ENCODE peak calls at places on chromosomes 5 and 9, in six cellular contexts. A, S, K, T, D and F are unnamed samples.

GRCh38 chr5:154403776-154404387 is 41.9 kb upstream of the SAP30L start:
- DNase-seq in D (no peak), K (no peak), T (peak; percentile 15), A (no peak), S (no peak), F (no peak)

GRCh38 chr5:143657814-143658395 is 154.1 kb upstream of the HMHB1 start:
- DNase-seq in D (no peak), T (no peak), A (no peak), S (no peak), K (no peak), F (no peak)

GRCh38 chr5:40437452-40437861 is 242.3 kb upstream of the PTGER4 start:
- DNase-seq in K (peak; percentile 81), D (no peak), S (peak; percentile 87), T (peak; percentile 74), A (no peak), F (no peak)

GRCh38 chr5:145834917-145835838 is at the start of gene PRELID2:
- DNase-seq in S (peak; percentile 84), A (peak; percentile 91), D (peak; percentile 91), K (peak; percentile 90), T (peak; percentile 89), F (peak; percentile 83)

GRCh38 chr5:103422756-103423155 is 139.8 kb downstream of the NUDT12 start:
- DNase-seq in T (no peak), D (no peak), A (no peak), S (no peak), K (no peak), F (no peak)

GRCh38 chr5:136036991-136037705 is 8.4 kb downstream of the TGFBI start:
- DNase-seq in D (no peak), K (no peak), T (peak; percentile 75), A (no peak), S (peak; percentile 53), F (no peak)

GRCh38 chr5:168219515-168220410 is 71.7 kb upstream of the WWC1 start:
- DNase-seq in T (peak; percentile 81), S (peak; percentile 63), A (peak; percentile 62), K (peak; percentile 86), D (peak; percentile 71), F (peak; percentile 83)

GRCh38 chr9:111833941-111834340 is 39.2 kb upstream of the SHOC1 start:
- DNase-seq in K (peak; percentile 85), S (peak; percentile 77), T (peak; percentile 59), A (no peak), D (no peak), F (no peak)

GRCh38 chr5:15286659-15287058 is 213.3 kb upstream of the FBXL7 start:
- DNase-seq in K (no peak), T (no peak), A (no peak), S (no peak), D (no peak), F (no peak)

GRCh38 chr5:72624641-72625236 is 117.5 kb upstream of the ZNF366 start:
- DNase-seq in A (no peak), D (no peak), S (peak; percentile 76), K (no peak), T (peak; percentile 81), F (no peak)

GRCh38 chr5:61409568-61409967 is 77.5 kb downstream of the ZSWIM6 start:
- DNase-seq in D (no peak), S (peak; percentile 96), K (peak; percentile 91), T (peak; percentile 96), A (no peak), F (no peak)

GRCh38 chr9:135749171-135750045 is 47.4 kb downstream of the KCNT1 start:
- DNase-seq in T (no peak), K (no peak), D (no peak), S (no peak), A (no peak), F (no peak)

GRCh38 chr5:348726-349125 is 27.2 kb downstream of the AHRR start:
- DNase-seq in D (no peak), K (no peak), S (no peak), T (no peak), A (no peak), F (no peak)

GRCh38 chr9:113798062-113799030 is 77.8 kb upstream of the ZNF618 start:
- DNase-seq in S (peak; percentile 33), T (peak; percentile 46), K (no peak), D (peak; percentile 39), A (no peak), F (no peak)

GRCh38 chr5:72460413-72460812 is 46.8 kb downstream of the ZNF366 start:
- DNase-seq in K (no peak), S (no peak), T (no peak), D (no peak), A (no peak), F (no peak)

GRCh38 chr9:20559236-20559896 is 62.9 kb downstream of the MLLT3 start:
- DNase-seq in S (peak; percentile 29), T (no peak), D (no peak), A (no peak), K (no peak), F (no peak)

GRCh38 chr5:68730220-68731010 is 363.4 kb upstream of the SLC30A5 start:
- DNase-seq in D (no peak), S (peak; percentile 75), T (peak; percentile 77), K (peak; percentile 11), A (no peak), F (no peak)

GRCh38 chr9:70021026-70021571 is 22.5 kb upstream of the MAMDC2 start:
- DNase-seq in T (peak; percentile 84), D (no peak), A (no peak), S (peak; percentile 97), K (peak; percentile 23), F (no peak)

GRCh38 chr9:129014611-129015010 is 13.5 kb downstream of the SH3GLB2 start:
- DNase-seq in D (no peak), T (no peak), S (no peak), A (no peak), K (no peak), F (no peak)

GRCh38 chr5:37875051-37875787 is 35.4 kb upstream of the GDNF start:
- DNase-seq in T (peak; percentile 94), A (no peak), D (no peak), S (peak; percentile 92), K (peak; percentile 25), F (no peak)

DNA sequence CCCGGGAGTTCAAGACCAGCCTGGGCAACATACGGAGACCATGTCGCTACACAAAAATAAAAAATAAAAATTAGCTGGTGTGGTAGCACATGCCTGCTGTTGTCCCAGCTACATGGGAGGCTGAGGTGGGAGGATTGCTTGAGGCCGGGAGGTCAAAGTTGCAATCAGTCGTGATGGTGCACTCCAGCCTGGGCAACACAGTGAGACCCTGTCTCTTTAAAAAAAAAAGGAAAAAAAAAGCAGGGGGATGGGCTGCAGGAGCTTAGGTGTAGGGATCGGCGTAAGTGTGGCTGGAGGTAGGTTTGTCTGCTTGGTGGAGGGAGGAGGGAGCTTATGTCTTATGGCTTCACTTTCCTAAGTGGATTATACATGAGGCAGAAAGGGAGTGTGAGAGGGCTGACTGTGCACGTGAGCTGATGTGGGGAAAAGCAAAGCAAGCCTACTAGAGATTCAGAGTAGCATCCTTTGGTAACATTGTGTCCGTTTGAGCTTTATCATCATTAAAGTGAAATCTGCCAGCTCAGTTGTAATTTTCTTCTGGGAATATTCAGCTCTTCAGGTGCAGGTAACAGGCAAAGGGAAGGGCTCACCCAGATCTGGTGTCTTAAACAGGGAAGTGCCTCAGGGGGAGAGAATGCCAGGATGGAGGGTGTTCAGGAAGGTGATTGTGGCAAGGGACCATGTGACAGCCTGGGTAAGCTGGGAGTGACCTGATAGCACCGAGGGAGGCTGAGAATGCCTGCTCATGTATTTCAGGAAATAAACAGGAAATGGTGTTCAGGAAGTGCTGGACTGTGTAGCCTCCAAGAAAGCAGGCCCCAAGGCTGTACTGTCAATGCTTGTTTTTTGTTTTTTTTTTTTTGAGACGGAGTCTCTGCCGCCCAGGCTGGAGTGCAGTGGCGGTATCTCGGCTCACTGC is 17.6 kb upstream of the SETX start:
- DNase-seq in T (peak; percentile 52), K (peak; percentile 8), D (no peak), S (peak; percentile 36), A (no peak), F (no peak)
- H2AFZ ChIP-seq in T (peak overlapping the region; percentile 70), K (no peak overlapping the region), D (no peak overlapping the region), S (peak overlapping the region; percentile 91), A (no peak overlapping the region), F (peak overlapping the region; percentile 38)

DNA sequence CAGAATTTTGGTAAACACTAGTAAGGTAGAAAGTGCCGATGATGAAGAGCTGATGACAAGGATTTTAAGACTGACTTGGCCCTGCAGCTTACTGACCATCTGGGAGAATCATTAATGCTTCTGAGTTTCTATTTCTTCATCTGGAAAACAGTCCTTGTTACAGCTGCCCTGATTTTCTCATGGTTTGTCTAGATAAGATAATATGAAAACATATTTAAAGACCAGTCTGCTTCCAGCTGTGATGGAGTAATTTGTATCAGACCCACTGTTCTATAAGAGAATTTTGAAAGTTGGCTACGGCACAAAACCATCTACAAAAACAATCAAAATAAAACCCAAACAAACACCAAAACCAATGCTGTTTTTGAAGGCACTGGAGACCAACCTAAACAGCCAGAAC is 510.3 kb downstream of the SPATA31D1 start:
- DNase-seq in T (no peak), D (no peak), A (no peak), S (no peak), K (no peak), F (no peak)
- H3K23ac ChIP-seq in T (no peak overlapping the region), D (no peak overlapping the region), A (no peak overlapping the region), S (no peak overlapping the region), K (no peak overlapping the region), F (no peak overlapping the region)

DNA sequence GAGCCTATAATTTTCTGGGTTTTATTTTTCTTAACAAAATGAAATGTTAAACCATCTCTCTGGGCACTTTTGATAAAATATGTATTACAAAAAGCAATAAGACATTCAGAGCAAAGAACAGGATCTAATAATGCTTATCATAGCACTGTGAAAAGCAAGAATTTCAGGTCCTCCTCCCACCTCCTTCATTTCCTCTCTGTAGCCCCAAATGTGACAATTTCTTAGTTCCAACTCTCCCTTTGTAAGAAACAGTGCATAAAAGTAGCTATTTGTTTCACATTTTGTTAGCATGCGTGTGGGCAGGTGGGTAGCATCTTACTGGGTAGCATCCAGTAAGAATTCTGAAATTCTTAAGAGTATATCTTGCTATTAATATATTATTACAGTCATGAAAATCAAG is 130.9 kb upstream of the RASA1 start:
- DNase-seq in S (no peak), A (no peak), K (no peak), T (no peak), D (no peak), F (no peak)
- H2AFZ ChIP-seq in S (no peak overlapping the region), A (no peak overlapping the region), K (no peak overlapping the region), T (no peak overlapping the region), D (no peak overlapping the region), F (no peak overlapping the region)

GRCh38 chr9:125544474-125544873 is 162.5 kb downstream of the MAPKAP1 start:
- DNase-seq in K (no peak), D (no peak), T (no peak), S (no peak), A (no peak), F (no peak)

GRCh38 chr9:125537442-125538091 is 169.4 kb downstream of the MAPKAP1 start:
- DNase-seq in T (no peak), S (no peak), K (peak; percentile 67), A (no peak), D (no peak), F (no peak)

GRCh38 chr9:125541840-125542243 is 165.2 kb downstream of the MAPKAP1 start:
- DNase-seq in A (no peak), S (no peak), D (no peak), K (no peak), T (no peak), F (no peak)

GRCh38 chr9:125538092-125538473 is 168.9 kb downstream of the MAPKAP1 start:
- DNase-seq in T (peak; percentile 86), S (peak; percentile 95), A (no peak), K (peak; percentile 88), D (no peak), F (no peak)

DNA sequence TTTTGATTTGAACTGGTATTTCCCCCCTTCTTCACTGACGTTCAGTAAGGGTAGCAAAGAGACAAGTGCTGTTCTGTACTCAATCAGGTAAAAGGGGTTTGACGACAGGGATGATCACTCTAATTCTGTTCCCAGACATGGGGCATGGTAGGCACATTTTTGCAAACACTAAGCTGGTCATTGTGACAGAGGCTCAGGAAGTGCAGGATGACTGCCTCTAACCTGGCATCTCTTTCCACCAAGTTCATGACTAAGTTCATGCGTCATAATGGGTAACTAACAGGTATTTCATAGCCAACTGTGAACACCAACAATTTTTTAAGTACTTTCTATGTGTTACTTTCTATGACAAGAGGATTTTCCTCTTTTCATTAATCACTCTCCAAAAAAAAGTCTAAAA is 166.5 kb downstream of the MAPKAP1 start:
- DNase-seq in S (no peak), T (no peak), A (no peak), K (peak; percentile 50), D (no peak), F (no peak)
- H3K23ac ChIP-seq in S (no peak overlapping the region), T (no peak overlapping the region), A (no peak overlapping the region), K (no peak overlapping the region), D (no peak overlapping the region), F (no peak overlapping the region)